ENCODE peak calls at places on chromosome 6, in eight cellular contexts. X, D, C, M, Q, F, I and G are unnamed samples.
A peak's percentile ranks its signal among the peaks of the same experiment; 100 is the strongest.

GRCh38 chr6:150251566-150252186 is 108.8 kb downstream of the PPP1R14C start:
- DNase-seq in X (no peak), D (no peak), C (no peak), M (no peak), Q (no peak), F (no peak), I (no peak), G (no peak)

GRCh38 chr6:32614366-32615081 is 22.7 kb upstream of the HLA-DQA1 start:
- DNase-seq in X (no peak), D (no peak), C (no peak), M (no peak), Q (no peak), F (no peak), I (no peak), G (no peak)

GRCh38 chr6:45455408-45455807 is 77.7 kb upstream of the SUPT3H start:
- DNase-seq in X (no peak), D (no peak), C (no peak), M (no peak), Q (no peak), F (no peak), I (no peak), G (no peak)

GRCh38 chr6:142566628-142567396 is 265.0 kb downstream of the ADGRG6 start:
- DNase-seq in X (peak; percentile 21), D (peak; percentile 7), C (peak; percentile 41), M (peak; percentile 69), Q (peak; percentile 55), F (peak; percentile 20), I (peak; percentile 14), G (peak; percentile 71)

GRCh38 chr6:169868458-169868857 is 117.0 kb downstream of the ERMARD start:
- DNase-seq in X (no peak), D (peak; percentile 32), C (peak; percentile 57), M (no peak), Q (peak; percentile 41), F (no peak), I (peak; percentile 31), G (no peak)

GRCh38 chr6:130396722-130397121 is 30.9 kb downstream of the TMEM200A start:
- DNase-seq in X (no peak), D (no peak), C (no peak), M (peak; percentile 25), Q (peak; percentile 69), F (no peak), I (no peak), G (no peak)

GRCh38 chr6:37155394-37156312 is 14.3 kb upstream of the PIM1 start:
- DNase-seq in X (peak; percentile 39), D (no peak), C (peak; percentile 40), M (no peak), Q (no peak), F (no peak), I (peak; percentile 42), G (no peak)

GRCh38 chr6:7640607-7641577 is 50.9 kb downstream of the SNRNP48 start:
- DNase-seq in X (no peak), D (no peak), C (no peak), M (peak; percentile 73), Q (peak; percentile 73), F (peak; percentile 63), I (no peak), G (peak; percentile 91)

GRCh38 chr6:125356888-125357287 is 55.1 kb upstream of the HDDC2 start:
- DNase-seq in X (no peak), D (no peak), C (no peak), M (no peak), Q (no peak), F (no peak), I (no peak), G (no peak)

GRCh38 chr6:116371384-116372209 is 850 bp downstream of the DSE start:
- DNase-seq in X (no peak), D (no peak), C (peak; percentile 56), M (peak; percentile 96), Q (peak; percentile 96), F (peak; percentile 71), I (peak; percentile 17), G (peak; percentile 98)

GRCh38 chr6:156061958-156062661 is 606.5 kb upstream of the NOX3 start:
- DNase-seq in X (no peak), D (no peak), C (no peak), M (peak; percentile 1), Q (no peak), F (no peak), I (no peak), G (no peak)

GRCh38 chr6:156449128-156449527 is 328.1 kb upstream of the ARID1B start:
- DNase-seq in X (no peak), D (no peak), C (peak; percentile 41), M (no peak), Q (no peak), F (no peak), I (no peak), G (no peak)

GRCh38 chr6:46011241-46012085 is 4.2 kb downstream of the CLIC5 start:
- DNase-seq in X (no peak), D (peak; percentile 37), C (peak; percentile 30), M (no peak), Q (peak; percentile 24), F (no peak), I (peak; percentile 41), G (no peak)

GRCh38 chr6:84847349-84848160 is 83.2 kb upstream of the TBX18 start:
- DNase-seq in X (no peak), D (no peak), C (no peak), M (peak; percentile 2), Q (no peak), F (peak; percentile 7), I (no peak), G (peak; percentile 88)

GRCh38 chr6:14313220-14313619 is 195.6 kb downstream of the CD83 start:
- DNase-seq in X (no peak), D (no peak), C (no peak), M (no peak), Q (no peak), F (no peak), I (no peak), G (no peak)

GRCh38 chr6:21826031-21826430 is 232.5 kb downstream of the SOX4 start:
- DNase-seq in X (no peak), D (no peak), C (no peak), M (peak; percentile 12), Q (peak; percentile 24), F (peak; percentile 19), I (no peak), G (no peak)

GRCh38 chr6:74991573-74992332 is 214.1 kb downstream of the COL12A1 start:
- DNase-seq in X (no peak), D (no peak), C (no peak), M (peak; percentile 42), Q (no peak), F (no peak), I (no peak), G (no peak)

GRCh38 chr6:40779399-40779798 is 192.2 kb upstream of the LRFN2 start:
- DNase-seq in X (no peak), D (no peak), C (no peak), M (peak; percentile 92), Q (peak; percentile 84), F (peak; percentile 86), I (no peak), G (peak; percentile 85)

GRCh38 chr6:166252601-166253000 is 55.6 kb downstream of the PRR18 start:
- DNase-seq in X (no peak), D (no peak), C (no peak), M (no peak), Q (no peak), F (no peak), I (no peak), G (no peak)

GRCh38 chr6:111846511-111847409 is 26.5 kb downstream of the FYN start:
- DNase-seq in X (no peak), D (no peak), C (no peak), M (peak; percentile 35), Q (peak; percentile 65), F (no peak), I (no peak), G (no peak)

GRCh38 chr6:167678102-167679101 is 148.3 kb upstream of the AFDN start:
- DNase-seq in X (no peak), D (no peak), C (peak; percentile 51), M (no peak), Q (no peak), F (no peak), I (no peak), G (no peak)

GRCh38 chr6:166860392-166860791 is 96.0 kb downstream of the RNASET2 start:
- DNase-seq in X (no peak), D (no peak), C (no peak), M (no peak), Q (no peak), F (no peak), I (no peak), G (no peak)

GRCh38 chr6:133551847-133552331 is 310.7 kb downstream of the EYA4 start:
- DNase-seq in X (no peak), D (no peak), C (no peak), M (peak; percentile 95), Q (peak; percentile 80), F (peak; percentile 27), I (no peak), G (peak; percentile 82)

GRCh38 chr6:97097068-97098047 is 172.8 kb downstream of the KLHL32 start:
- DNase-seq in X (no peak), D (no peak), C (no peak), M (no peak), Q (peak; percentile 21), F (no peak), I (no peak), G (no peak)

GRCh38 chr6:152277826-152278247 is 359.3 kb downstream of the SYNE1 start:
- DNase-seq in X (no peak), D (no peak), C (peak; percentile 90), M (no peak), Q (no peak), F (no peak), I (no peak), G (no peak)